ENCODE peak calls at places on chromosomes 1 and 21, in seven cellular contexts. A is cardiac muscle cell, Z is AG04450, V is fibroblast of mammary gland, G is BJ, S is cardiac fibroblast, N is psoas muscle. P is an unnamed sample.
A peak's percentile ranks its signal among the peaks of the same experiment; 100 is the strongest.

GRCh38 chr1:23202263-23202749 is 15.0 kb downstream of the HTR1D start:
- DNase-seq in S (peak; percentile 41), A (peak; percentile 48), G (no peak), V (peak; percentile 57), N (no peak), Z (no peak), P (no peak)

GRCh38 chr1:172002725-172003345 is 161.5 kb downstream of the DNM3 start:
- DNase-seq in Z (peak; percentile 43), A (peak; percentile 82), V (peak; percentile 73), N (no peak), G (no peak), S (peak; percentile 82), P (no peak)

GRCh38 chr1:87472716-87473115 is 144.0 kb downstream of the LMO4 start:
- DNase-seq in Z (no peak), N (no peak), G (no peak), A (no peak), V (no peak), S (no peak), P (no peak)

GRCh38 chr1:189657131-189657530 is 820.5 kb downstream of the BRINP3 start:
- DNase-seq in S (no peak), A (no peak), N (no peak), G (no peak), V (no peak), Z (no peak), P (no peak)

GRCh38 chr1:63713627-63714481 is 60.0 kb upstream of the ROR1 start:
- DNase-seq in G (peak; percentile 45), A (peak; percentile 87), S (peak; percentile 75), V (peak; percentile 92), N (no peak), Z (peak; percentile 55), P (no peak)

GRCh38 chr1:101174722-101175121 is 62.1 kb upstream of the S1PR1 start:
- DNase-seq in A (peak; percentile 39), N (no peak), S (no peak), Z (peak; percentile 33), G (peak; percentile 74), V (peak; percentile 79), P (peak; percentile 34)

GRCh38 chr1:54464031-54464476 is 57.9 kb upstream of the SSBP3 start:
- DNase-seq in G (no peak), N (peak; percentile 4), S (no peak), V (peak; percentile 24), A (no peak), Z (no peak), P (no peak)

GRCh38 chr1:207748737-207749528 is 2.9 kb upstream of the CD46 start:
- DNase-seq in A (no peak), S (no peak), Z (no peak), N (no peak), V (no peak), G (no peak), P (peak; percentile 52)

GRCh38 chr1:3796215-3797193 is at the start of gene LRRC47:
- DNase-seq in V (peak; percentile 87), A (peak; percentile 93), Z (peak; percentile 65), N (peak; percentile 98), S (peak; percentile 94), G (peak; percentile 19), P (peak; percentile 63)

GRCh38 chr21:46077674-46078101 is 20.2 kb upstream of the COL6A2 start:
- DNase-seq in A (no peak), N (peak; percentile 36), G (no peak), Z (no peak), V (no peak), S (no peak), P (no peak)

GRCh38 chr1:12204140-12204539 is 25.7 kb upstream of the VPS13D start:
- DNase-seq in G (no peak), S (no peak), A (no peak), Z (no peak), N (no peak), V (no peak), P (no peak)

GRCh38 chr1:172531846-172532699 is 877 bp upstream of the SUCO start:
- DNase-seq in N (peak; percentile 83), A (peak; percentile 99), G (peak; percentile 93), V (peak; percentile 98), S (peak; percentile 99), Z (peak; percentile 96), P (peak; percentile 95)

GRCh38 chr21:27201197-27201596 is 234.3 kb upstream of the ADAMTS5 start:
- DNase-seq in G (no peak), A (no peak), V (peak; percentile 43), Z (peak; percentile 30), S (no peak), N (no peak), P (no peak)

GRCh38 chr1:226126824-226127591 is 59.5 kb downstream of the ACBD3 start:
- DNase-seq in G (no peak), A (no peak), Z (no peak), N (no peak), V (no peak), S (peak; percentile 19), P (no peak)

GRCh38 chr1:115557715-115558114 is 84.1 kb upstream of the VANGL1 start:
- DNase-seq in N (no peak), V (no peak), Z (no peak), A (no peak), S (no peak), G (no peak), P (no peak)

GRCh38 chr1:201773764-201774163 is 55.2 kb upstream of the IPO9 start:
- DNase-seq in N (no peak), G (no peak), A (no peak), S (no peak), V (no peak), Z (no peak), P (no peak)

GRCh38 chr1:159800177-159800935 is 1.8 kb upstream of the FCRL6 start:
- DNase-seq in G (no peak), Z (no peak), A (no peak), S (no peak), N (no peak), V (peak; percentile 39), P (no peak)

GRCh38 chr1:26164036-26164927 is 4.5 kb downstream of the C1orf232 start:
- DNase-seq in N (peak; percentile 75), V (peak; percentile 9), S (peak; percentile 31), Z (no peak), A (peak; percentile 37), G (no peak), P (no peak)
- H3K4me3 ChIP-seq in N (peak overlapping the region; percentile 66), V (peak overlapping the region; percentile 24), S (peak overlapping the region; percentile 44), Z (peak overlapping the region; percentile 40), A (peak overlapping the region; percentile 30), G (peak overlapping the region; percentile 32), P (peak overlapping the region; percentile 44)

DNA sequence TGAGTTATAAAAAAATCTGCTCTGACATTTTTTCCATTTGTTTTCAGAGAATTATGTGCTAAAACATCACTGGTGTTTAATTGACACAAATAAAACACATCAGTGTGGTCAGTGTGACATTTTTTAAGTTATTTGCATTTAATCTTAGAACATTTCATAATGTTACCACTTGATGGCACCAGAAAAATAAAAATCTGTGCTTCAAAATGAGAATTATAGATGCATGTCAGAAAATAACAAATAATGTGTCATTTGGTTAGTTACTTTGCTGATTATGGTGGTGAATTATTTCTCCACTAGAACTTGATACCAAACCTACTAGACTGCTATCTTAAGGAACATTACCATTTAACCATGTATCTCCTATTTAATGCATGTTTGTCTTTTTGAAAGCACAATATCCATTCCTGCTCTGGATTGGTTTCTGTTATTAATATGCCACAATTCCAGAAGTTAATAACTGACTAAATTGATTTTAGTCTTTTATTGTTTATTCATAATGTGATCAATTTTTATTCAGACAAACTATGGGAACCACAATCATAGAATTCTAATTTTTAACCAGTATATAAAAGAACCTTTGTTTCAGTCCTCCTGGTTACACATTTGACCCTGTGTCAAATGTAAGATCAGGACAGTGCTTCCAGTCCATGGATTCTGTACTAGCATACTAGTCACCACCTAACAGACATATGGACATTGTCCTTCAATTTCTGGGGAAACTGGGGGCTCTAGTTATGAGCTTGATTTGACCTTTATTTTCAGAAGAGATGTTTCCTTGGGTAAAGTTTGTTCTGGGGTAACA is 81.0 kb downstream of the RPS6KC1 start:
- DNase-seq in N (no peak), G (no peak), S (peak; percentile 13), Z (no peak), A (no peak), V (no peak), P (no peak)
- TF ChIP-seq CTCF in N (no peak), G (no peak), S (no peak), Z (no peak), A (peak; percentile 18), V (peak; percentile 13), P (no peak)

GRCh38 chr1:230866171-230866811 is 2.0 kb downstream of the C1orf198 start:
- DNase-seq in N (no peak), A (no peak), Z (no peak), G (peak; percentile 49), V (peak; percentile 42), S (peak; percentile 55), P (no peak)
- H3K4me3 ChIP-seq in N (peak overlapping the region; percentile 85), A (peak overlapping the region; percentile 98), Z (peak overlapping the region; percentile 87), G (peak overlapping the region; percentile 76), V (peak overlapping the region; percentile 71), S (peak overlapping the region; percentile 81), P (peak overlapping the region; percentile 88)

DNA sequence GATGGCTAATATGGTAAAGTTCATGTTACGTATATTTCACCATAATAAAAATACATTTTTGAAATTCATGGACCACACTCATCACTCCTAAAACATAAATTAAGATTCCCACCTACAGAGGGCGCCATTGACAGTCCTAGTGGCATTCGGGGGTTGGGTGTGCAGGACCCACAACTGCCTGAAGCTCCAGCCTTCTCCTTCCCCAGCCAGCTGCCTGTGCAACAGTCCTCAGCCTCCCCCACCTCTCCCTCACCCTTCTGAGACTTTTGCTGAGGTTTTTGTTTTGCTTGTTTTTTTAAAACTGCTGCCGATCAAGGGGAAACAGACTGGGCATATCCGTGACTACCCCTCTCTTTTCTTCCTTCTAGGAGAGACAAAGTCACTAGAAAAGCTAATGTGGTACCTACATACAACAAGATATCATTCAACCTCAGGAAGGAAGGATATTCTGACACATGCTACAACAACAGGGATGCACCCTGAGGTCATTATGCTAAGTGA is 9.3 kb upstream of the EVA1C start:
- DNase-seq in S (peak; percentile 91), G (no peak), N (no peak), A (peak; percentile 89), Z (peak; percentile 55), V (peak; percentile 73), P (no peak)
- TF ChIP-seq CTCF in S (peak; percentile 61), G (peak; percentile 69), N (peak; percentile 57), A (peak; percentile 63), Z (peak; percentile 72), V (peak; percentile 76), P (peak; percentile 68)

GRCh38 chr1:33354707-33355276 is 33.9 kb upstream of the A3GALT2 start:
- DNase-seq in Z (no peak), V (no peak), S (no peak), N (no peak), A (no peak), G (no peak), P (no peak)
- H3K4me3 ChIP-seq in Z (no peak overlapping the region), V (no peak overlapping the region), S (no peak overlapping the region), N (no peak overlapping the region), A (no peak overlapping the region), G (no peak overlapping the region), P (no peak overlapping the region)

GRCh38 chr1:153309441-153309840 is 3.3 kb downstream of the PGLYRP3 start:
- DNase-seq in S (no peak), N (no peak), A (no peak), Z (no peak), G (no peak), V (no peak), P (no peak)

GRCh38 chr1:153307221-153307600 is 5.5 kb downstream of the PGLYRP3 start:
- DNase-seq in Z (no peak), N (no peak), S (no peak), G (no peak), V (no peak), A (no peak), P (no peak)

GRCh38 chr1:153306303-153307220 is 6.2 kb downstream of the PGLYRP3 start:
- DNase-seq in A (no peak), S (no peak), Z (no peak), N (no peak), G (no peak), V (no peak), P (no peak)

GRCh38 chr1:153308540-153308939 is 4.2 kb downstream of the PGLYRP3 start:
- DNase-seq in Z (no peak), A (no peak), N (no peak), S (no peak), G (no peak), V (no peak), P (no peak)

GRCh38 chr1:153305682-153306081 is 7.1 kb downstream of the PGLYRP3 start:
- DNase-seq in A (no peak), V (no peak), Z (no peak), N (no peak), G (no peak), S (no peak), P (no peak)
- TF ChIP-seq CTCF in A (no peak), V (no peak), Z (no peak), N (no peak), G (no peak), S (no peak), P (no peak)

P was measured in retinal pigment epithelial cell.